ENCODE peak calls at places on chromosomes 4 and X, in five cellular contexts. One of them, this sample, is unnamed.

GRCh38 chr4:159281781-159282180 is 178.9 kb downstream of the RAPGEF2 start:
- DNase-seq in type B pancreatic cell: no peak
- DNase-seq in A673: no peak
- DNase-seq in CD8-positive, alpha-beta T cell: no peak
- DNase-seq in cardiac muscle cell: no peak
- DNase-seq in this sample: no peak

GRCh38 chr4:132596186-132596585 is 552.9 kb upstream of the PCDH10 start:
- DNase-seq in CD8-positive, alpha-beta T cell: no peak
- DNase-seq in A673: no peak
- DNase-seq in type B pancreatic cell: no peak
- DNase-seq in cardiac muscle cell: no peak
- DNase-seq in this sample: no peak

GRCh38 chr4:26235500-26235899 is 85.3 kb upstream of the RBPJ start:
- DNase-seq in cardiac muscle cell: no peak
- DNase-seq in A673: no peak
- DNase-seq in CD8-positive, alpha-beta T cell: no peak
- DNase-seq in type B pancreatic cell: no peak
- DNase-seq in this sample: no peak

GRCh38 chrX:33149085-33149484 is 62.3 kb downstream of the DMD start:
- DNase-seq in cardiac muscle cell: no peak
- DNase-seq in A673: no peak
- DNase-seq in type B pancreatic cell: no peak
- DNase-seq in CD8-positive, alpha-beta T cell: no peak
- DNase-seq in this sample: no peak

GRCh38 chrX:153443476-153444332 is 2.2 kb downstream of the TREX2 start:
- DNase-seq in cardiac muscle cell: no peak
- DNase-seq in CD8-positive, alpha-beta T cell: no peak
- DNase-seq in A673: no peak
- DNase-seq in type B pancreatic cell: no peak
- DNase-seq in this sample: no peak

GRCh38 chr4:133775881-133776280 is 425.7 kb downstream of the PABPC4L start:
- DNase-seq in CD8-positive, alpha-beta T cell: no peak
- DNase-seq in cardiac muscle cell: no peak
- DNase-seq in A673: no peak
- DNase-seq in type B pancreatic cell: no peak
- DNase-seq in this sample: no peak

GRCh38 chrX:150697641-150698040 is 4.4 kb downstream of the MTMR1 start:
- DNase-seq in type B pancreatic cell: no peak
- DNase-seq in A673: no peak
- DNase-seq in cardiac muscle cell: no peak
- DNase-seq in CD8-positive, alpha-beta T cell: no peak
- DNase-seq in this sample: no peak

GRCh38 chr4:112036881-112037280 is 108.4 kb upstream of the FAM241A start:
- DNase-seq in A673: no peak
- DNase-seq in CD8-positive, alpha-beta T cell: no peak
- DNase-seq in type B pancreatic cell: no peak
- DNase-seq in cardiac muscle cell: peak
- DNase-seq in this sample: no peak

GRCh38 chrX:16653424-16653823 is 3.5 kb downstream of the S100G start:
- DNase-seq in CD8-positive, alpha-beta T cell: no peak
- DNase-seq in cardiac muscle cell: no peak
- DNase-seq in A673: no peak
- DNase-seq in type B pancreatic cell: no peak
- DNase-seq in this sample: no peak

GRCh38 chr4:41645716-41646115 is 102.8 kb downstream of the PHOX2B start:
- DNase-seq in type B pancreatic cell: no peak
- DNase-seq in A673: no peak
- DNase-seq in CD8-positive, alpha-beta T cell: no peak
- DNase-seq in cardiac muscle cell: no peak
- DNase-seq in this sample: no peak

DNA sequence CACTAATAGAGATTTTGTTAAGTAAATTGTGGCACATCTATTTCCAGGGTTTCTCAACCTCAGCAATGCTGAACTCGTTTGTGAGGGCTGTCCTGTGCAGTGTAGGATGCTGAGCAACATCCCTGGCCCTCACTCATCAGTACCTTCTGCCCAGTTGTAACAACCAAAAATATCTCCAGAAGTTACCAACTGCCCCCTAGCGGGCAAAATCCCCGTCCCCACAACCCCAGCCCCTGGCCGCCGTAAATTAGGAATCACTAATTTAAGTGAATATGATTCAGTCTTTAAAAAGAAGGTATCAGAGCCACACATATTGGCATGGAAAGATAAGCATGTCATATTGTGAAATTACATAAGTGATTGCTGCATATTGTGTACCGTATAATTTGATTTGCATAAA is 123.4 kb downstream of the ASB9 start:
- DNase-seq in A673: peak
- DNase-seq in type B pancreatic cell: no peak
- DNase-seq in cardiac muscle cell: peak
- DNase-seq in CD8-positive, alpha-beta T cell: no peak
- DNase-seq in this sample: peak
- TF ChIP-seq CTCF in A673: peak
- TF ChIP-seq CTCF in type B pancreatic cell: peak
- TF ChIP-seq CTCF in cardiac muscle cell: peak
- TF ChIP-seq CTCF in CD8-positive, alpha-beta T cell: no peak
- TF ChIP-seq CTCF in this sample: peak

GRCh38 chr4:71771613-71772012 is 12.3 kb downstream of the GC start:
- DNase-seq in type B pancreatic cell: no peak
- DNase-seq in CD8-positive, alpha-beta T cell: no peak
- DNase-seq in A673: no peak
- DNase-seq in cardiac muscle cell: no peak
- DNase-seq in this sample: no peak

GRCh38 chr4:71773004-71773403 is 10.9 kb downstream of the GC start:
- DNase-seq in type B pancreatic cell: no peak
- DNase-seq in A673: no peak
- DNase-seq in CD8-positive, alpha-beta T cell: no peak
- DNase-seq in cardiac muscle cell: no peak
- DNase-seq in this sample: no peak

GRCh38 chr4:71774136-71774535 is 9.7 kb downstream of the GC start:
- DNase-seq in cardiac muscle cell: peak
- DNase-seq in CD8-positive, alpha-beta T cell: no peak
- DNase-seq in A673: no peak
- DNase-seq in type B pancreatic cell: no peak
- DNase-seq in this sample: no peak

GRCh38 chr4:71775449-71775848 is 8.4 kb downstream of the GC start:
- DNase-seq in A673: no peak
- DNase-seq in cardiac muscle cell: no peak
- DNase-seq in type B pancreatic cell: no peak
- DNase-seq in CD8-positive, alpha-beta T cell: no peak
- DNase-seq in this sample: no peak

DNA sequence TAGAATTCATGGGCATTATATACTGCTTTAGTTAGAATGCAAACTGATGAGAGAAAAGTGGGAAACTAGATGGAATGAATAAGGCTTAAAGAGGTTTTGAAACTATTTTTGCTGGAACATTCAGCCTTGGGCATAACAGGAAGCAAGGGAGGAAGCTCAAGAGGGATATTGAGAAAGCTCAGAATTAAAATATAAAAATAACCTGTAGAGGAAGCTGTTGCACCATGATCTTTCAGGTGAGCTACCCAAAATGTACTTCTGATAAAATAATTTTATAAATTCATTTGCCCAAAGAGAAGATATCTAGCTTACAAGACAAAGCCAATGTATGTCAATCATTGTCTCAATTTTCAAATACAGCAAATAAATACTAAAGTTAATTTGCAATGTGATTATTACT is 11.3 kb downstream of the GC start:
- DNase-seq in type B pancreatic cell: no peak
- DNase-seq in cardiac muscle cell: peak
- DNase-seq in CD8-positive, alpha-beta T cell: no peak
- DNase-seq in A673: no peak
- DNase-seq in this sample: no peak
- TF ChIP-seq CTCF in type B pancreatic cell: peak
- TF ChIP-seq CTCF in cardiac muscle cell: no peak
- TF ChIP-seq CTCF in CD8-positive, alpha-beta T cell: no peak
- TF ChIP-seq CTCF in A673: peak
- TF ChIP-seq CTCF in this sample: no peak

DNA sequence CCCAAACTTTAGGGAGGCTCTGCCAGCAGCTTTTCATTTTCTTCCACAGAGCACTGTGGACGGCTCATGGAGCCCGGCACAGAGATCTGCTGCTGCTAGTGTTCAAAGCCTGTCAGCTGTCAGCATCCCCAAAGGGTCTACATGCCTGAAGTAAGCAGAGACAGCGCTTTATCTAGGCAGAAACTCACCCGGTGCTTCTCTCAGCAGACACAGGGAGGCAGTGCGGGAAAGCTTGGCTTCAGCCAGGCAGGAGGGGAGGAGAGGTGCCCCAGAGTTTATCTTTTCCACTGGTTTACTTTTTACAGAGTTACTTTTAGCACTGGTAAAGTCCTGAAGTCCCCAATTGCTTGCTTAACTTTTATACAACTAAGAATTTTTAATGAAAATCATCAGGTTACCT is 339.3 kb downstream of the NKX6-1 start:
- DNase-seq in type B pancreatic cell: no peak
- DNase-seq in CD8-positive, alpha-beta T cell: no peak
- DNase-seq in cardiac muscle cell: peak
- DNase-seq in A673: peak
- DNase-seq in this sample: peak
- TF ChIP-seq CTCF in type B pancreatic cell: peak
- TF ChIP-seq CTCF in CD8-positive, alpha-beta T cell: no peak
- TF ChIP-seq CTCF in cardiac muscle cell: no peak
- TF ChIP-seq CTCF in A673: peak
- TF ChIP-seq CTCF in this sample: peak

GRCh38 chr4:93144644-93145043 is 683.9 kb upstream of the ATOH1 start:
- DNase-seq in A673: no peak
- DNase-seq in cardiac muscle cell: no peak
- DNase-seq in CD8-positive, alpha-beta T cell: no peak
- DNase-seq in type B pancreatic cell: no peak
- DNase-seq in this sample: no peak

GRCh38 chr4:93139118-93139517 is 689.4 kb upstream of the ATOH1 start:
- DNase-seq in CD8-positive, alpha-beta T cell: no peak
- DNase-seq in type B pancreatic cell: no peak
- DNase-seq in cardiac muscle cell: no peak
- DNase-seq in A673: no peak
- DNase-seq in this sample: no peak
- TF ChIP-seq CTCF in CD8-positive, alpha-beta T cell: no peak
- TF ChIP-seq CTCF in type B pancreatic cell: no peak
- TF ChIP-seq CTCF in cardiac muscle cell: no peak
- TF ChIP-seq CTCF in A673: no peak
- TF ChIP-seq CTCF in this sample: no peak

GRCh38 chr4:76199664-76200211 is 13.9 kb downstream of the SCARB2 start:
- DNase-seq in cardiac muscle cell: no peak
- DNase-seq in A673: no peak
- DNase-seq in CD8-positive, alpha-beta T cell: no peak
- DNase-seq in type B pancreatic cell: no peak
- DNase-seq in this sample: no peak
- TF ChIP-seq CTCF in cardiac muscle cell: no peak
- TF ChIP-seq CTCF in A673: no peak
- TF ChIP-seq CTCF in CD8-positive, alpha-beta T cell: no peak
- TF ChIP-seq CTCF in type B pancreatic cell: no peak
- TF ChIP-seq CTCF in this sample: no peak

DNA sequence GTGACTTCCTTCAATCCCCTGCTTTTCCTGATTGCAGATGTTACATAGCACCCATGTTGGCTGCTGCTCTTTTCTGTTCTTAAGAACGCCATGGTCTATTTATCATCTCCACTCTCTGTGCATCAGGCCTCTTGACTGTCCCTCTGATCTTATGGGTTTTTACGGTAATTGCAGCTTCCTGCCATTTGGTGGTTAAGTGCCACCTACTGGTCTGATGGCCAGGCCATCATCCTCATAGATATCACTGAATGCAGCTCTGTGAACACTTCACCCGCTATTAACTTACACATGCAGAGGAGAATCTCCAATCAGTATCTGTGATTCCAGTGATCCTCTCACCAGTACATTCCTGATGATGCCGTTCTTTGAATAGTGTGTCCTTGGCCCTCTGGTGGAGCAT is 382.4 kb downstream of the TRAM1L1 start:
- DNase-seq in cardiac muscle cell: no peak
- DNase-seq in type B pancreatic cell: no peak
- DNase-seq in A673: peak
- DNase-seq in CD8-positive, alpha-beta T cell: no peak
- DNase-seq in this sample: no peak
- TF ChIP-seq CTCF in cardiac muscle cell: no peak
- TF ChIP-seq CTCF in type B pancreatic cell: peak
- TF ChIP-seq CTCF in A673: peak
- TF ChIP-seq CTCF in CD8-positive, alpha-beta T cell: no peak
- TF ChIP-seq CTCF in this sample: no peak

DNA sequence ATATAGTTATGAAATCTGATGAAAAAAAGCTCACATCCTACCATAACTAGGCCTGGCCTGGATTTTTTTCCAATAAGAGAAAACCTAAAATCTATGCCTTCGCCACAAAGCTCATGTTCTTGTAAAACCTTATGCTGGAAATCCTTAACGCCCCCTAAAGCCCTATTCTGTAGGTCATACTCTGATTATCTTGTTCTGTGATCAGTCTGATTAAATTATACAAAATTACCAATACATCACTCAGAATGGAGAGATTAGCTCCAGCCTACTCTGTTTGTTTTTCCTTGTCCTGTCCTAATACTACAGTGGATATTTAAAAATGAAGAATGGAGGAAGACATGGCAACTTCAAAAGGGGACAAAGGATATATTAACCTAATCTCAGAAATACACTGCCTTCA is 7.2 kb downstream of the ZNF827 start:
- DNase-seq in A673: no peak
- DNase-seq in CD8-positive, alpha-beta T cell: no peak
- DNase-seq in type B pancreatic cell: no peak
- DNase-seq in cardiac muscle cell: no peak
- DNase-seq in this sample: no peak
- TF ChIP-seq CTCF in A673: no peak
- TF ChIP-seq CTCF in CD8-positive, alpha-beta T cell: no peak
- TF ChIP-seq CTCF in type B pancreatic cell: no peak
- TF ChIP-seq CTCF in cardiac muscle cell: no peak
- TF ChIP-seq CTCF in this sample: no peak

DNA sequence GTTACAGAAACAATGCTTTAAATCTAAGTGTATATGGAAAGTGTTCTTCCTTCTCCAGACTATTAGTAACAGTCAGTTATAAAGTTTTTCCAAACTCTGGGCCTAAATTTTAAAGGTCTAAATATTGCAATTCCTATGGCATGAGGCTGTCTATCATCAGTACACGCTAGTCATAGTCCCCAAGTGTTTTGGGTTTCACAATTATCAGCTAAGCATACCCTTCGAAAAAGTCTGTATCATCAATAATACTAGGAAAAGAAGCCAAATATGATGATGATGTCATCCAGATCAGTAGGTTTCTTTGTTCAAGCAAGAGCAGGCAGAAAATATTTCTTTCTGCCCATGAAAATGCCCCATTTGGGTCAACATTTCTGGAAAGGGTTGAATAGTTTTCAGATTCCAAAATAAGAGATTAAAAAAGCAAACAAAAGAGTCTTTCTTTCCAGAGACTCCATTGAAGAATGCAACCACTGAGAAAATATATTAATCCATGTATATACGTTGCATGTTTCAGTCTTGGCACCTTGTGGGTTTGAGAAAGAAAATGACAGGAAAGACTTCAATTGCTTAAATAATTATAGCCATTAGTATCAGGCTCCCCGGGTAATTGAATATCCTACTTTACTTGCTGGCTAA is 173.8 kb downstream of the CAMK2D start:
- DNase-seq in A673: peak
- DNase-seq in CD8-positive, alpha-beta T cell: no peak
- DNase-seq in cardiac muscle cell: no peak
- DNase-seq in type B pancreatic cell: no peak
- DNase-seq in this sample: no peak
- TF ChIP-seq CTCF in A673: no peak
- TF ChIP-seq CTCF in CD8-positive, alpha-beta T cell: no peak
- TF ChIP-seq CTCF in cardiac muscle cell: no peak
- TF ChIP-seq CTCF in type B pancreatic cell: no peak
- TF ChIP-seq CTCF in this sample: no peak

This sample was measured in neural crest cell.